ENCODE peak calls at places on chromosome 16, in ten cellular contexts. One of them, this sample, is unnamed.
A peak's percentile ranks its signal among the peaks of the same experiment; 100 is the strongest.

GRCh38 chr16:24253192-24253591 is 2.9 kb upstream of the CACNG3 start:
- DNase-seq in activated CD8-positive, alpha-beta memory T cell treated with anti-CD3 and anti-CD28 coated beads for 4 hours: no peak
- DNase-seq in PC-3: peak; percentile 51
- DNase-seq in A549: peak; percentile 65
- DNase-seq in HuH-7: peak; percentile 66
- DNase-seq in Kasumi-1: peak; percentile 26
- DNase-seq in B cell: peak; percentile 40
- DNase-seq in GDM1: peak; percentile 25
- DNase-seq in hepatic stellate cell: peak; percentile 14
- DNase-seq in activated T-helper 1 cell treated with anti-CD3 and anti-CD28 coated beads, Interleukin-2, amount 50 U/mL, for 16 hours: no peak
- DNase-seq in this sample: peak; percentile 60

GRCh38 chr16:1564325-1564724 is 30.9 kb downstream of the TMEM204 start:
- DNase-seq in activated CD8-positive, alpha-beta memory T cell treated with anti-CD3 and anti-CD28 coated beads for 4 hours: no peak
- DNase-seq in PC-3: no peak
- DNase-seq in A549: no peak
- DNase-seq in HuH-7: peak; percentile 30
- DNase-seq in Kasumi-1: no peak
- DNase-seq in B cell: no peak
- DNase-seq in GDM1: no peak
- DNase-seq in hepatic stellate cell: peak; percentile 41
- DNase-seq in activated T-helper 1 cell treated with anti-CD3 and anti-CD28 coated beads, Interleukin-2, amount 50 U/mL, for 16 hours: no peak
- DNase-seq in this sample: peak; percentile 9

GRCh38 chr16:55324491-55325447 is 766 bp downstream of the IRX6 start:
- DNase-seq in activated CD8-positive, alpha-beta memory T cell treated with anti-CD3 and anti-CD28 coated beads for 4 hours: no peak
- DNase-seq in PC-3: no peak
- DNase-seq in A549: peak; percentile 18
- DNase-seq in HuH-7: no peak
- DNase-seq in Kasumi-1: no peak
- DNase-seq in B cell: no peak
- DNase-seq in GDM1: no peak
- DNase-seq in hepatic stellate cell: no peak
- DNase-seq in activated T-helper 1 cell treated with anti-CD3 and anti-CD28 coated beads, Interleukin-2, amount 50 U/mL, for 16 hours: no peak
- DNase-seq in this sample: no peak

GRCh38 chr16:56824335-56824734 is 40.7 kb upstream of the SLC12A3 start:
- DNase-seq in activated CD8-positive, alpha-beta memory T cell treated with anti-CD3 and anti-CD28 coated beads for 4 hours: no peak
- DNase-seq in PC-3: no peak
- DNase-seq in A549: peak; percentile 30
- DNase-seq in HuH-7: no peak
- DNase-seq in Kasumi-1: no peak
- DNase-seq in B cell: no peak
- DNase-seq in GDM1: no peak
- DNase-seq in hepatic stellate cell: peak; percentile 18
- DNase-seq in activated T-helper 1 cell treated with anti-CD3 and anti-CD28 coated beads, Interleukin-2, amount 50 U/mL, for 16 hours: no peak
- DNase-seq in this sample: no peak

GRCh38 chr16:89657442-89658220 is at the start of the genes CHMP1A and SPATA33:
- DNase-seq in activated CD8-positive, alpha-beta memory T cell treated with anti-CD3 and anti-CD28 coated beads for 4 hours: peak; percentile 83
- DNase-seq in PC-3: peak; percentile 83
- DNase-seq in A549: peak; percentile 91
- DNase-seq in HuH-7: peak; percentile 99
- DNase-seq in Kasumi-1: peak; percentile 54
- DNase-seq in B cell: peak; percentile 90
- DNase-seq in GDM1: peak; percentile 78
- DNase-seq in hepatic stellate cell: peak; percentile 96
- DNase-seq in activated T-helper 1 cell treated with anti-CD3 and anti-CD28 coated beads, Interleukin-2, amount 50 U/mL, for 16 hours: peak; percentile 84
- DNase-seq in this sample: peak; percentile 95

GRCh38 chr16:67775273-67775672 is 31.1 kb downstream of the RANBP10 start:
- DNase-seq in activated CD8-positive, alpha-beta memory T cell treated with anti-CD3 and anti-CD28 coated beads for 4 hours: no peak
- DNase-seq in PC-3: no peak
- DNase-seq in A549: no peak
- DNase-seq in HuH-7: no peak
- DNase-seq in Kasumi-1: no peak
- DNase-seq in B cell: no peak
- DNase-seq in GDM1: no peak
- DNase-seq in hepatic stellate cell: no peak
- DNase-seq in activated T-helper 1 cell treated with anti-CD3 and anti-CD28 coated beads, Interleukin-2, amount 50 U/mL, for 16 hours: no peak
- DNase-seq in this sample: no peak

GRCh38 chr16:14364386-14365199 is 265.5 kb downstream of the PARN start:
- DNase-seq in activated CD8-positive, alpha-beta memory T cell treated with anti-CD3 and anti-CD28 coated beads for 4 hours: no peak
- DNase-seq in PC-3: peak; percentile 85
- DNase-seq in A549: peak; percentile 99
- DNase-seq in HuH-7: peak; percentile 61
- DNase-seq in Kasumi-1: no peak
- DNase-seq in B cell: peak; percentile 32
- DNase-seq in GDM1: no peak
- DNase-seq in hepatic stellate cell: no peak
- DNase-seq in activated T-helper 1 cell treated with anti-CD3 and anti-CD28 coated beads, Interleukin-2, amount 50 U/mL, for 16 hours: no peak
- DNase-seq in this sample: no peak

GRCh38 chr16:86545481-86545880 is 9.6 kb downstream of the MTHFSD start:
- DNase-seq in activated CD8-positive, alpha-beta memory T cell treated with anti-CD3 and anti-CD28 coated beads for 4 hours: no peak
- DNase-seq in PC-3: no peak
- DNase-seq in A549: no peak
- DNase-seq in HuH-7: no peak
- DNase-seq in Kasumi-1: no peak
- DNase-seq in B cell: no peak
- DNase-seq in GDM1: no peak
- DNase-seq in hepatic stellate cell: no peak
- DNase-seq in activated T-helper 1 cell treated with anti-CD3 and anti-CD28 coated beads, Interleukin-2, amount 50 U/mL, for 16 hours: no peak
- DNase-seq in this sample: no peak

GRCh38 chr16:3070608-3071111 is 5.2 kb downstream of the IL32 start:
- DNase-seq in activated CD8-positive, alpha-beta memory T cell treated with anti-CD3 and anti-CD28 coated beads for 4 hours: no peak
- DNase-seq in PC-3: no peak
- DNase-seq in A549: no peak
- DNase-seq in HuH-7: no peak
- DNase-seq in Kasumi-1: no peak
- DNase-seq in B cell: no peak
- DNase-seq in GDM1: no peak
- DNase-seq in hepatic stellate cell: no peak
- DNase-seq in activated T-helper 1 cell treated with anti-CD3 and anti-CD28 coated beads, Interleukin-2, amount 50 U/mL, for 16 hours: no peak
- DNase-seq in this sample: no peak

This sample was measured in OCI-M1.